ENCODE peak calls at places on chromosomes 16 and 17, in four cellular contexts. One of them, this sample, is unnamed.

GRCh38 chr17:79942591-79943353 is 92.9 kb downstream of the TBC1D16 start:
- DNase-seq in NT2/D1: no peak
- DNase-seq in H9: peak; percentile 31
- DNase-seq in cardiac fibroblast: peak; percentile 28
- DNase-seq in this sample: peak; percentile 78

GRCh38 chr17:73268582-73269328 is 7.1 kb upstream of the CPSF4L start:
- DNase-seq in H9: no peak
- DNase-seq in cardiac fibroblast: no peak
- DNase-seq in NT2/D1: no peak
- DNase-seq in this sample: peak; percentile 43

GRCh38 chr16:75065149-75065807 is 51.3 kb downstream of the LDHD start:
- DNase-seq in NT2/D1: no peak
- DNase-seq in cardiac fibroblast: no peak
- DNase-seq in H9: no peak
- DNase-seq in this sample: no peak

GRCh38 chr17:77409282-77410161 is 268.8 kb downstream of the SEC14L1 start:
- DNase-seq in cardiac fibroblast: peak; percentile 70
- DNase-seq in NT2/D1: no peak
- DNase-seq in H9: peak; percentile 89
- DNase-seq in this sample: peak; percentile 93

GRCh38 chr16:56628486-56629035 is 3.0 kb downstream of the MT1E start:
- DNase-seq in cardiac fibroblast: peak; percentile 51
- DNase-seq in H9: no peak
- DNase-seq in NT2/D1: no peak
- DNase-seq in this sample: peak; percentile 35

GRCh38 chr17:67422887-67423286 is 45.8 kb downstream of the PITPNC1 start:
- DNase-seq in NT2/D1: no peak
- DNase-seq in H9: no peak
- DNase-seq in cardiac fibroblast: peak; percentile 15
- DNase-seq in this sample: no peak

GRCh38 chr16:63066552-63066951 is 1030.3 kb upstream of the CDH8 start:
- DNase-seq in NT2/D1: no peak
- DNase-seq in H9: no peak
- DNase-seq in cardiac fibroblast: no peak
- DNase-seq in this sample: no peak

GRCh38 chr16:24789881-24790280 is 55.9 kb upstream of the SLC5A11 start:
- DNase-seq in NT2/D1: no peak
- DNase-seq in cardiac fibroblast: no peak
- DNase-seq in H9: no peak
- DNase-seq in this sample: no peak

GRCh38 chr17:79746955-79747507 is 16.3 kb downstream of the ENPP7 start:
- DNase-seq in NT2/D1: peak; percentile 23
- DNase-seq in cardiac fibroblast: peak; percentile 6
- DNase-seq in H9: peak; percentile 69
- DNase-seq in this sample: no peak

GRCh38 chr16:22369221-22369811 is 5.1 kb downstream of the CDR2 start:
- DNase-seq in NT2/D1: no peak
- DNase-seq in H9: no peak
- DNase-seq in cardiac fibroblast: peak; percentile 80
- DNase-seq in this sample: peak; percentile 53

GRCh38 chr17:78112508-78113471 is 15.8 kb downstream of the TMC6 start:
- DNase-seq in cardiac fibroblast: peak; percentile 58
- DNase-seq in NT2/D1: no peak
- DNase-seq in H9: peak; percentile 95
- DNase-seq in this sample: peak; percentile 30

GRCh38 chr16:49700928-49701685 is 154.8 kb downstream of the ZNF423 start:
- DNase-seq in H9: no peak
- DNase-seq in NT2/D1: no peak
- DNase-seq in cardiac fibroblast: no peak
- DNase-seq in this sample: no peak

GRCh38 chr16:68486671-68487495 is 38.6 kb upstream of the SMPD3 start:
- DNase-seq in cardiac fibroblast: no peak
- DNase-seq in NT2/D1: no peak
- DNase-seq in H9: no peak
- DNase-seq in this sample: no peak

GRCh38 chr17:16214190-16215001 is 938 bp downstream of the NCOR1 start:
- DNase-seq in cardiac fibroblast: peak; percentile 16
- DNase-seq in H9: no peak
- DNase-seq in NT2/D1: no peak
- DNase-seq in this sample: no peak

GRCh38 chr17:68576137-68576536 is 25.0 kb downstream of the FAM20A start:
- DNase-seq in NT2/D1: no peak
- DNase-seq in cardiac fibroblast: no peak
- DNase-seq in H9: no peak
- DNase-seq in this sample: no peak

GRCh38 chr16:72809446-72809845 is 238.5 kb downstream of the ZFHX3 start:
- DNase-seq in H9: no peak
- DNase-seq in cardiac fibroblast: no peak
- DNase-seq in NT2/D1: no peak
- DNase-seq in this sample: no peak

GRCh38 chr17:5282639-5283217 is 644 bp downstream of the RABEP1 start:
- DNase-seq in NT2/D1: no peak
- DNase-seq in cardiac fibroblast: peak; percentile 31
- DNase-seq in H9: no peak
- DNase-seq in this sample: peak; percentile 17

This sample was measured in LHCN-M2.